ENCODE peak calls at places on chromosomes 2 and 18, in seven cellular contexts. Q is skeletal muscle cell; D is stimulated activated CD4-positive, alpha-beta T cell treated with anti-CD3 and anti-CD28 coated beads, Interleukin-15, amount 100 ng/mL, for 1 hour; E is H54; R is BJ; N is thyroid gland; S is occipital lobe. J is an unnamed sample.

GRCh38 chr2:196338440-196338839 is 167.1 kb upstream of the STK17B start:
- DNase-seq in Q (no peak), D (no peak), E (no peak), R (no peak), N (no peak), S (no peak), J (no peak)

GRCh38 chr2:162840598-162841246 is 2.2 kb upstream of the KCNH7 start:
- DNase-seq in Q (peak; percentile 33), D (no peak), E (no peak), R (no peak), N (peak; percentile 69), S (peak; percentile 1), J (peak; percentile 85)

GRCh38 chr2:217975626-217976025 is 27.2 kb downstream of the TNS1 start:
- DNase-seq in Q (no peak), D (no peak), E (no peak), R (no peak), N (no peak), S (no peak), J (no peak)

GRCh38 chr2:200336980-200337615 is 30.6 kb downstream of the SPATS2L start:
- DNase-seq in Q (no peak), D (no peak), E (no peak), R (no peak), N (no peak), S (no peak), J (peak; percentile 54)

GRCh38 chr2:9288233-9288632 is 81.6 kb downstream of the ASAP2 start:
- DNase-seq in Q (peak; percentile 98), D (no peak), E (peak; percentile 64), R (peak; percentile 68), N (no peak), S (no peak), J (peak; percentile 73)

GRCh38 chr2:109647636-109648035 is 33.5 kb downstream of the SOWAHC start:
- DNase-seq in Q (no peak), D (no peak), E (peak; percentile 33), R (no peak), N (peak; percentile 56), S (no peak), J (no peak)

GRCh38 chr2:172998547-172998946 is 77.1 kb upstream of the MAP3K20 start:
- DNase-seq in Q (no peak), D (no peak), E (no peak), R (no peak), N (no peak), S (no peak), J (no peak)

GRCh38 chr18:48798334-48799197 is 152.2 kb downstream of the SMAD7 start:
- DNase-seq in Q (no peak), D (no peak), E (no peak), R (no peak), N (peak; percentile 97), S (no peak), J (no peak)

GRCh38 chr2:75162897-75163296 is 36.4 kb downstream of the TACR1 start:
- DNase-seq in Q (no peak), D (no peak), E (no peak), R (no peak), N (no peak), S (no peak), J (no peak)

GRCh38 chr2:100018794-100019193 is 123.6 kb downstream of the AFF3 start:
- DNase-seq in Q (no peak), D (no peak), E (peak; percentile 42), R (peak; percentile 72), N (no peak), S (no peak), J (peak; percentile 27)

GRCh38 chr2:1538663-1539062 is 125.4 kb downstream of the TPO start:
- DNase-seq in Q (no peak), D (no peak), E (no peak), R (no peak), N (no peak), S (no peak), J (no peak)

GRCh38 chr2:36449943-36450392 is 94.4 kb downstream of the CRIM1 start:
- DNase-seq in Q (no peak), D (no peak), E (no peak), R (no peak), N (no peak), S (no peak), J (no peak)

GRCh38 chr2:210544839-210545238 is 11.6 kb upstream of the CPS1 start:
- DNase-seq in Q (no peak), D (no peak), E (no peak), R (no peak), N (no peak), S (no peak), J (no peak)

GRCh38 chr18:46261799-46262198 is 157.6 kb downstream of the HAUS1 start:
- DNase-seq in Q (no peak), D (no peak), E (no peak), R (no peak), N (no peak), S (no peak), J (no peak)

GRCh38 chr2:237511421-237511820 is 24.4 kb downstream of the MLPH start:
- DNase-seq in Q (no peak), D (no peak), E (no peak), R (no peak), N (no peak), S (no peak), J (no peak)

GRCh38 chr2:230925879-230926765 is 1.1 kb upstream of the GPR55 start:
- DNase-seq in Q (no peak), D (peak; percentile 31), E (no peak), R (no peak), N (no peak), S (no peak), J (no peak)

GRCh38 chr18:13235981-13236380 is 17.4 kb downstream of the LDLRAD4 start:
- DNase-seq in Q (no peak), D (no peak), E (no peak), R (no peak), N (no peak), S (peak; percentile 41), J (no peak)

GRCh38 chr2:86704482-86704971 is 15.6 kb upstream of the RMND5A start:
- DNase-seq in Q (peak; percentile 52), D (no peak), E (peak; percentile 50), R (peak; percentile 39), N (no peak), S (peak; percentile 29), J (peak; percentile 68)

GRCh38 chr18:34718610-34719009 is 8.5 kb downstream of the DTNA start:
- DNase-seq in Q (no peak), D (no peak), E (no peak), R (no peak), N (no peak), S (no peak), J (no peak)

GRCh38 chr18:65587491-65587890 is 163.3 kb upstream of the CDH7 start:
- DNase-seq in Q (no peak), D (no peak), E (no peak), R (no peak), N (no peak), S (no peak), J (no peak)

GRCh38 chr2:12507295-12507694 is 209.4 kb upstream of the TRIB2 start:
- DNase-seq in Q (peak; percentile 89), D (peak; percentile 55), E (no peak), R (peak; percentile 86), N (no peak), S (no peak), J (peak; percentile 40)

GRCh38 chr2:217853301-217853881 is 149.4 kb downstream of the TNS1 start:
- DNase-seq in Q (peak; percentile 52), D (no peak), E (no peak), R (peak; percentile 26), N (no peak), S (no peak), J (no peak)

GRCh38 chr2:134158295-134158694 is 95.6 kb upstream of the MGAT5 start:
- DNase-seq in Q (no peak), D (no peak), E (no peak), R (no peak), N (no peak), S (no peak), J (no peak)

GRCh38 chr2:102806250-102806837 is 44.5 kb downstream of the TMEM182 start:
- DNase-seq in Q (peak; percentile 31), D (peak; percentile 2), E (peak; percentile 42), R (peak; percentile 4), N (peak; percentile 70), S (peak; percentile 18), J (peak; percentile 64)

GRCh38 chr2:31401580-31401979 is 13.0 kb downstream of the XDH start:
- DNase-seq in Q (peak; percentile 94), D (no peak), E (peak; percentile 68), R (peak; percentile 98), N (no peak), S (no peak), J (peak; percentile 50)

GRCh38 chr2:219598308-219599078 is 836 bp downstream of the STK11IP start:
- DNase-seq in Q (no peak), D (no peak), E (no peak), R (no peak), N (no peak), S (no peak), J (no peak)

GRCh38 chr2:105522645-105523044 is 123.8 kb upstream of the FHL2 start:
- DNase-seq in Q (no peak), D (no peak), E (no peak), R (no peak), N (peak; percentile 17), S (no peak), J (no peak)

GRCh38 chr2:156999657-157000056 is 257.8 kb upstream of the GALNT5 start:
- DNase-seq in Q (no peak), D (no peak), E (no peak), R (no peak), N (no peak), S (no peak), J (no peak)

GRCh38 chr2:95052301-95052700 is 26.8 kb downstream of the MAL start:
- DNase-seq in Q (no peak), D (no peak), E (no peak), R (no peak), N (peak; percentile 62), S (no peak), J (no peak)

GRCh38 chr2:234015861-234016260 is 34.6 kb upstream of the SPP2 start:
- DNase-seq in Q (no peak), D (no peak), E (no peak), R (no peak), N (no peak), S (no peak), J (no peak)

GRCh38 chr2:189609853-189610252 is 29.3 kb upstream of the SLC40A1 start:
- DNase-seq in Q (no peak), D (no peak), E (no peak), R (no peak), N (peak; percentile 44), S (no peak), J (no peak)

GRCh38 chr2:30266051-30266621 is 34.8 kb downstream of the LBH start:
- DNase-seq in Q (no peak), D (no peak), E (no peak), R (no peak), N (peak; percentile 41), S (no peak), J (no peak)

J was measured in astrocyte of the cerebellum.